ENCODE peak calls at places on chromosomes 11 and 22, in five cellular contexts. G is endothelial cell; L is stimulated activated CD4-positive, alpha-beta T cell treated with anti-CD3 and anti-CD28 coated beads, Interleukin-15, amount 100 ng/mL, for 48 hours; K is COLO829; T is pancreas. Z is an unnamed sample.
A peak's percentile ranks its signal among the peaks of the same experiment; 100 is the strongest.

GRCh38 chr11:74641289-74641688 is 48.9 kb downstream of the POLD3 start:
- DNase-seq in G (no peak), L (no peak), K (no peak), T (no peak), Z (no peak)

GRCh38 chr11:34859496-34859895 is 56.7 kb downstream of the APIP start:
- DNase-seq in G (no peak), L (no peak), K (no peak), T (no peak), Z (no peak)

GRCh38 chr22:31897842-31898241 is 46.5 kb upstream of the YWHAH start:
- DNase-seq in G (no peak), L (no peak), K (peak; percentile 84), T (no peak), Z (no peak)

GRCh38 chr11:121352301-121352891 is 59.8 kb downstream of the SC5D start:
- DNase-seq in G (no peak), L (no peak), K (no peak), T (no peak), Z (no peak)

GRCh38 chr11:34588701-34589100 is 32.2 kb upstream of the EHF start:
- DNase-seq in G (no peak), L (no peak), K (no peak), T (no peak), Z (no peak)

GRCh38 chr11:110287537-110287936 is 8.9 kb downstream of the RDX start:
- DNase-seq in G (no peak), L (no peak), K (no peak), T (no peak), Z (no peak)

GRCh38 chr22:27125539-27125938 is 468.2 kb downstream of the MIAT start:
- DNase-seq in G (no peak), L (no peak), K (no peak), T (no peak), Z (no peak)

GRCh38 chr11:132022718-132023117 is 652.3 kb downstream of the NTM start:
- DNase-seq in G (no peak), L (no peak), K (no peak), T (no peak), Z (no peak)

GRCh38 chr22:40805699-40806203 is 13.4 kb downstream of the SLC25A17 start:
- DNase-seq in G (no peak), L (no peak), K (no peak), T (no peak), Z (no peak)

GRCh38 chr11:82505384-82505783 is 228.3 kb downstream of the FAM181B start:
- DNase-seq in G (no peak), L (no peak), K (no peak), T (no peak), Z (no peak)

GRCh38 chr22:39661842-39662676 is 91.5 kb downstream of the CACNA1I start:
- DNase-seq in G (no peak), L (peak; percentile 83), K (no peak), T (peak; percentile 75), Z (no peak)

GRCh38 chr22:28973352-28973751 is 88.3 kb downstream of the C22orf31 start:
- DNase-seq in G (no peak), L (no peak), K (no peak), T (no peak), Z (no peak)

GRCh38 chr22:30564766-30565118 is 9.7 kb downstream of the GAL3ST1 start:
- DNase-seq in G (no peak), L (no peak), K (no peak), T (no peak), Z (no peak)

GRCh38 chr11:71483689-71484088 is 30.7 kb downstream of the NADSYN1 start:
- DNase-seq in G (no peak), L (no peak), K (no peak), T (no peak), Z (peak; percentile 4)

GRCh38 chr22:35575116-35575748 is 34.6 kb downstream of the RASD2 start:
- DNase-seq in G (no peak), L (no peak), K (no peak), T (no peak), Z (no peak)

GRCh38 chr11:44538375-44539054 is 26.9 kb upstream of the CD82 start:
- DNase-seq in G (peak; percentile 82), L (peak; percentile 65), K (peak; percentile 90), T (peak; percentile 87), Z (peak; percentile 89)

GRCh38 chr11:75101424-75102128 is 4.9 kb upstream of the OR2AT4 start:
- DNase-seq in G (no peak), L (no peak), K (no peak), T (no peak), Z (no peak)

GRCh38 chr11:72738199-72739141 is 13.7 kb downstream of the ARAP1 start:
- DNase-seq in G (no peak), L (no peak), K (no peak), T (peak; percentile 40), Z (peak; percentile 92)

GRCh38 chr11:128501576-128502549 is 85.5 kb downstream of the ETS1 start:
- DNase-seq in G (peak; percentile 12), L (no peak), K (no peak), T (no peak), Z (no peak)

GRCh38 chr11:6619021-6619745 is at the start of gene TPP1:
- DNase-seq in G (peak; percentile 83), L (peak; percentile 85), K (peak; percentile 99), T (peak; percentile 90), Z (peak; percentile 94)

GRCh38 chr22:42500164-42500835 is 19.3 kb downstream of the RRP7A start:
- DNase-seq in G (peak; percentile 45), L (peak; percentile 78), K (peak; percentile 90), T (peak; percentile 96), Z (peak; percentile 94)

GRCh38 chr22:47053865-47054185 is 291.4 kb downstream of the TBC1D22A start:
- DNase-seq in G (no peak), L (no peak), K (no peak), T (no peak), Z (no peak)

GRCh38 chr11:69355346-69355940 is 61.5 kb downstream of the MYEOV start:
- DNase-seq in G (no peak), L (no peak), K (no peak), T (no peak), Z (peak; percentile 31)

GRCh38 chr11:8757047-8757446 is 74.5 kb downstream of the RPL27A start:
- DNase-seq in G (no peak), L (no peak), K (no peak), T (no peak), Z (peak; percentile 41)

GRCh38 chr11:67030976-67031375 is 8.0 kb downstream of the SYT12 start:
- DNase-seq in G (no peak), L (no peak), K (no peak), T (no peak), Z (no peak)

GRCh38 chr11:35531246-35531645 is 5.8 kb upstream of the PAMR1 start:
- DNase-seq in G (no peak), L (no peak), K (no peak), T (no peak), Z (no peak)

GRCh38 chr11:64804346-64805210 is 1.6 kb upstream of the MAP4K2 start:
- DNase-seq in G (no peak), L (no peak), K (no peak), T (peak; percentile 83), Z (no peak)

GRCh38 chr22:17581056-17581455 is 17.8 kb downstream of the SLC25A18 start:
- DNase-seq in G (no peak), L (no peak), K (no peak), T (no peak), Z (peak; percentile 31)

GRCh38 chr11:45801723-45802315 is 3.1 kb upstream of the SLC35C1 start:
- DNase-seq in G (no peak), L (no peak), K (no peak), T (no peak), Z (no peak)

GRCh38 chr11:124434699-124435098 is 10.0 kb upstream of the OR8B4 start:
- DNase-seq in G (no peak), L (no peak), K (no peak), T (no peak), Z (no peak)

GRCh38 chr11:79264284-79264683 is 176.5 kb downstream of the TENM4 start:
- DNase-seq in G (no peak), L (no peak), K (peak; percentile 74), T (no peak), Z (no peak)

GRCh38 chr11:113602483-113602882 is 103.6 kb downstream of the TMPRSS5 start:
- DNase-seq in G (no peak), L (no peak), K (no peak), T (no peak), Z (no peak)

GRCh38 chr11:8832571-8833260 is 78.3 kb upstream of the AKIP1 start:
- DNase-seq in G (no peak), L (no peak), K (no peak), T (no peak), Z (no peak)

GRCh38 chr11:87180743-87181142 is 143.0 kb downstream of the TMEM135 start:
- DNase-seq in G (no peak), L (no peak), K (no peak), T (no peak), Z (no peak)

GRCh38 chr11:59088164-59088563 is 2.1 kb downstream of the GLYATL1B start:
- DNase-seq in G (no peak), L (no peak), K (no peak), T (no peak), Z (no peak)

GRCh38 chr11:128133501-128133900 is 453.9 kb downstream of the ETS1 start:
- DNase-seq in G (no peak), L (no peak), K (no peak), T (no peak), Z (no peak)

GRCh38 chr22:24181088-24181995 is at the start of gene SUSD2:
- DNase-seq in G (no peak), L (no peak), K (no peak), T (peak; percentile 69), Z (no peak)

GRCh38 chr11:116641561-116642045 is 131.2 kb downstream of the BUD13 start:
- DNase-seq in G (peak; percentile 73), L (peak; percentile 11), K (peak; percentile 48), T (peak; percentile 82), Z (no peak)

GRCh38 chr11:106386519-106386918 is 309.1 kb downstream of the AASDHPPT start:
- DNase-seq in G (no peak), L (no peak), K (no peak), T (no peak), Z (no peak)